ENCODE peak calls at places on chromosomes 13 and 19, in seven cellular contexts. H, D, N, C, Z, M and G are unnamed samples.

GRCh38 chr13:43830481-43830873 is 43.7 kb upstream of the ENOX1 start:
- DNase-seq in Z (no peak), M (no peak), D (peak), H (no peak), C (no peak), N (no peak), G (no peak)

GRCh38 chr13:22271963-22272362 is 601.1 kb downstream of the FGF9 start:
- DNase-seq in M (no peak), Z (no peak), D (no peak), H (no peak), C (no peak), N (no peak), G (no peak)

GRCh38 chr13:42453091-42453645 is 120.8 kb upstream of the TNFSF11 start:
- DNase-seq in C (no peak), N (no peak), D (no peak), M (no peak), Z (no peak), H (no peak), G (no peak)

GRCh38 chr13:95298971-95299627 is 2.2 kb downstream of the ABCC4 start:
- DNase-seq in H (no peak), Z (no peak), C (no peak), M (no peak), D (peak), N (no peak), G (no peak)

GRCh38 chr19:14175351-14175792 is 30.6 kb downstream of the ADGRL1 start:
- DNase-seq in M (no peak), H (no peak), D (no peak), Z (no peak), N (no peak), C (no peak), G (no peak)

GRCh38 chr19:43910884-43911283 is 24.2 kb downstream of the ZNF45 start:
- DNase-seq in Z (no peak), C (no peak), M (no peak), H (no peak), D (no peak), N (no peak), G (no peak)

GRCh38 chr13:27200413-27201066 is 28.9 kb upstream of the USP12 start:
- DNase-seq in D (no peak), H (no peak), M (no peak), Z (no peak), N (no peak), C (no peak), G (no peak)

GRCh38 chr19:41427647-41428480 is 690 bp upstream of the B3GNT8 start:
- DNase-seq in H (no peak), M (no peak), D (peak), N (peak), C (peak), Z (no peak), G (no peak)

GRCh38 chr13:46184277-46184699 is 2.3 kb upstream of the LCP1 start:
- DNase-seq in N (peak), Z (no peak), H (no peak), C (no peak), D (no peak), M (peak), G (peak)

GRCh38 chr19:14519860-14520407 is 1.7 kb upstream of the DNAJB1 start:
- DNase-seq in D (peak), Z (peak), H (no peak), C (no peak), M (no peak), N (no peak), G (peak)

GRCh38 chr19:8209111-8209964 is at the start of gene CERS4:
- DNase-seq in C (peak), Z (no peak), N (peak), H (peak), M (peak), D (no peak), G (peak)

GRCh38 chr19:47560999-47561398 is 11.9 kb downstream of the ZNF541 start:
- DNase-seq in Z (no peak), N (no peak), D (no peak), C (no peak), H (no peak), M (no peak), G (no peak)

GRCh38 chr19:6774821-6775707 is 2.6 kb downstream of the VAV1 start:
- DNase-seq in M (no peak), D (peak), Z (no peak), N (no peak), C (no peak), H (no peak), G (no peak)

GRCh38 chr19:48918801-48919247 is 14.7 kb upstream of the DHDH start:
- DNase-seq in N (no peak), D (no peak), C (no peak), Z (no peak), M (no peak), H (no peak), G (no peak)

GRCh38 chr19:24033962-24034342 is 53.0 kb upstream of the ZNF254 start:
- DNase-seq in C (peak), M (no peak), N (peak), H (peak), Z (peak), D (peak), G (peak)

GRCh38 chr13:113960276-113960948 is 13.5 kb downstream of the C13orf46 start:
- DNase-seq in D (no peak), H (no peak), N (no peak), Z (no peak), C (no peak), M (no peak), G (no peak)

GRCh38 chr19:10045371-10045770 is 32.1 kb downstream of the RDH8 start:
- DNase-seq in N (no peak), C (no peak), D (no peak), H (no peak), M (no peak), Z (no peak), G (no peak)

GRCh38 chr13:31018511-31018910 is 86.1 kb downstream of the TEX26 start:
- DNase-seq in D (no peak), M (no peak), C (no peak), Z (no peak), N (no peak), H (no peak), G (no peak)

GRCh38 chr19:852136-853013 is at the start of gene ELANE:
- DNase-seq in D (no peak), M (no peak), Z (no peak), C (no peak), N (no peak), H (no peak), G (no peak)

GRCh38 chr19:16649734-16650133 is 10.2 kb downstream of the SMIM7 start:
- DNase-seq in C (no peak), D (peak), M (no peak), N (no peak), H (no peak), Z (no peak), G (no peak)

GRCh38 chr13:66952507-66952906 is 277.6 kb downstream of the PCDH9 start:
- DNase-seq in C (no peak), M (no peak), D (no peak), H (no peak), Z (no peak), N (no peak), G (no peak)

GRCh38 chr19:45667620-45668341 is at the start of gene GIPR:
- DNase-seq in H (no peak), D (peak), C (no peak), N (peak), Z (no peak), M (no peak), G (peak)

GRCh38 chr19:49588370-49589122 is 2.4 kb upstream of the PRR12 start:
- DNase-seq in D (no peak), H (no peak), N (no peak), Z (no peak), M (no peak), C (no peak), G (no peak)

GRCh38 chr13:46603165-46603603 is 50.2 kb downstream of the LRCH1 start:
- DNase-seq in D (peak), M (no peak), Z (no peak), N (no peak), H (no peak), C (no peak), G (peak)

GRCh38 chr19:48770223-48770622 is 14.9 kb downstream of the FGF21 start:
- DNase-seq in Z (no peak), N (no peak), H (no peak), M (no peak), D (peak), C (no peak), G (no peak)

GRCh38 chr19:41323430-41324125 is 13.6 kb downstream of the CCDC97 start:
- DNase-seq in D (peak), N (no peak), M (no peak), C (no peak), Z (no peak), H (peak), G (peak)

GRCh38 chr13:51912511-51913225 is 50.9 kb downstream of the CCDC70 start:
- DNase-seq in D (no peak), C (no peak), H (no peak), M (no peak), Z (no peak), N (no peak), G (no peak)

GRCh38 chr19:677201-677600 is 1.0 kb downstream of the FSTL3 start:
- DNase-seq in D (peak), Z (no peak), M (no peak), C (peak), N (no peak), H (peak), G (peak)

GRCh38 chr13:23007430-23007829 is 173.3 kb upstream of the SGCG start:
- DNase-seq in N (no peak), Z (no peak), M (no peak), D (no peak), C (peak), H (no peak), G (no peak)